ENCODE peak calls at places on chromosome 12, in five cellular contexts. A is cardiac muscle cell; I is mammary epithelial cell; R is activated CD4-positive, alpha-beta T cell treated with anti-CD3 and anti-CD28 coated beads for 48 hours; C is posterior cingulate gyrus. T is an unnamed sample.

GRCh38 chr12:88870000-88870737 is 289.9 kb upstream of the KITLG start:
- DNase-seq in R (no peak), I (no peak), C (no peak), A (no peak), T (no peak)

GRCh38 chr12:49537231-49537708 is 1.6 kb upstream of the KCNH3 start:
- DNase-seq in I (no peak), R (no peak), A (no peak), C (no peak), T (no peak)

GRCh38 chr12:131901431-131902331 is 7.3 kb downstream of the ULK1 start:
- DNase-seq in R (no peak), I (peak; percentile 48), A (no peak), C (no peak), T (no peak)

GRCh38 chr12:34253674-34254073 is 231.4 kb downstream of the ALG10 start:
- DNase-seq in A (no peak), R (no peak), I (no peak), C (no peak), T (no peak)

GRCh38 chr12:107196681-107197080 is 103.3 kb upstream of the CRY1 start:
- DNase-seq in I (no peak), R (no peak), A (no peak), C (no peak), T (no peak)

GRCh38 chr12:1834186-1834925 is 14.0 kb downstream of the LRTM2 start:
- DNase-seq in R (no peak), I (no peak), C (peak; percentile 42), A (no peak), T (no peak)

GRCh38 chr12:72738811-72739210 is 466.6 kb downstream of the TRHDE start:
- DNase-seq in A (no peak), R (no peak), I (no peak), C (no peak), T (no peak)

GRCh38 chr12:88994537-88994936 is 357.8 kb downstream of the DUSP6 start:
- DNase-seq in R (no peak), C (no peak), A (no peak), I (no peak), T (no peak)

GRCh38 chr12:122880668-122881067 is 15.3 kb downstream of the VPS37B start:
- DNase-seq in R (peak; percentile 42), C (peak; percentile 78), A (no peak), I (no peak), T (peak; percentile 71)

GRCh38 chr12:60278209-60278608 is 682.4 kb downstream of the SLC16A7 start:
- DNase-seq in R (no peak), C (no peak), I (no peak), A (no peak), T (no peak)

GRCh38 chr12:104888892-104889291 is 69.2 kb downstream of the SLC41A2 start:
- DNase-seq in C (no peak), A (no peak), R (no peak), I (no peak), T (no peak)

GRCh38 chr12:124563809-124564208 is 3.6 kb downstream of the NCOR2 start:
- DNase-seq in A (no peak), C (no peak), R (no peak), I (no peak), T (no peak)

GRCh38 chr12:56931474-56931978 is 2.7 kb downstream of the SDR9C7 start:
- DNase-seq in I (peak; percentile 57), A (peak; percentile 50), R (peak; percentile 32), C (no peak), T (peak; percentile 36)

GRCh38 chr12:122449317-122449716 is 26.8 kb upstream of the CLIP1 start:
- DNase-seq in A (no peak), I (peak; percentile 92), C (no peak), R (peak; percentile 39), T (peak; percentile 38)

GRCh38 chr12:94618995-94619695 is 31.2 kb downstream of the TMCC3 start:
- DNase-seq in A (no peak), R (peak; percentile 57), I (peak; percentile 99), C (no peak), T (peak; percentile 44)

GRCh38 chr12:123886931-123887582 is 85.6 kb downstream of the CCDC92 start:
- DNase-seq in R (no peak), I (no peak), A (no peak), C (no peak), T (no peak)

GRCh38 chr12:91920276-91920675 is 225.4 kb downstream of the BTG1 start:
- DNase-seq in A (no peak), C (no peak), I (peak; percentile 44), R (no peak), T (no peak)

GRCh38 chr12:93163260-93164036 is 214.3 kb upstream of the NUDT4 start:
- DNase-seq in C (no peak), A (no peak), I (no peak), R (no peak), T (no peak)

GRCh38 chr12:6200266-6201198 is at the start of gene CD9:
- DNase-seq in I (peak; percentile 71), R (peak; percentile 56), A (peak; percentile 60), C (peak; percentile 41), T (peak; percentile 29)

GRCh38 chr12:126926023-126926600 is 1340.9 kb upstream of the TMEM132C start:
- DNase-seq in I (peak; percentile 4), C (no peak), A (no peak), R (no peak), T (no peak)

GRCh38 chr12:43057561-43057960 is 468.0 kb upstream of the PRICKLE1 start:
- DNase-seq in R (no peak), I (peak; percentile 4), A (no peak), C (no peak), T (no peak)

GRCh38 chr12:96190403-96191170 is 3.6 kb upstream of the ELK3 start:
- DNase-seq in I (peak; percentile 71), R (no peak), C (no peak), A (peak; percentile 34), T (no peak)

GRCh38 chr12:120884644-120885043 is 19.5 kb downstream of the SPPL3 start:
- DNase-seq in R (no peak), I (no peak), A (no peak), C (no peak), T (no peak)

GRCh38 chr12:62629971-62630739 is 163.5 kb downstream of the MON2 start:
- DNase-seq in I (no peak), A (no peak), C (no peak), R (no peak), T (no peak)

GRCh38 chr12:62256408-62257079 is 3.7 kb upstream of the USP15 start:
- DNase-seq in C (no peak), R (peak; percentile 74), I (peak; percentile 45), A (no peak), T (peak; percentile 67)

GRCh38 chr12:124506145-124506831 is 61.1 kb downstream of the NCOR2 start:
- DNase-seq in R (no peak), C (no peak), A (no peak), I (no peak), T (no peak)